ENCODE peak calls at places on chromosomes 5 and 9, in seven cellular contexts. Q is CD8-positive, alpha-beta memory T cell; L is activated CD8-positive, alpha-beta memory T cell treated with anti-CD3 and anti-CD28 coated beads for 24 hours; O is SW480; A is caudate nucleus; S is esophagus squamous epithelium; X is uterus. E is an unnamed sample.

GRCh38 chr5:139358064-139358463 is 16.4 kb downstream of the PAIP2 start:
- DNase-seq in X (no peak), Q (no peak), A (no peak), S (no peak), L (no peak), O (no peak), E (no peak)

GRCh38 chr9:97889941-97890557 is 32.3 kb downstream of the TRMO start:
- DNase-seq in X (no peak), Q (peak), L (peak), A (no peak), S (no peak), O (no peak), E (no peak)

GRCh38 chr9:122474561-122474960 is 3.2 kb downstream of the OR1J1 start:
- DNase-seq in S (no peak), X (no peak), Q (no peak), A (no peak), O (no peak), L (no peak), E (no peak)

GRCh38 chr9:114285166-114285867 is 37.6 kb upstream of the ORM1 start:
- DNase-seq in A (no peak), O (no peak), L (no peak), Q (peak), X (peak), S (no peak), E (no peak)

GRCh38 chr5:56126487-56127179 is 106.5 kb downstream of the ANKRD55 start:
- DNase-seq in X (no peak), A (no peak), Q (no peak), O (no peak), S (no peak), L (no peak), E (no peak)

GRCh38 chr9:13689925-13690324 is 410.4 kb upstream of the MPDZ start:
- DNase-seq in S (no peak), A (no peak), Q (no peak), O (no peak), X (no peak), L (no peak), E (no peak)

GRCh38 chr5:34008721-34009120 is 871 bp upstream of the AMACR start:
- DNase-seq in L (no peak), A (no peak), O (no peak), X (no peak), S (no peak), Q (no peak), E (no peak)

GRCh38 chr5:65925094-65925600 is 1.2 kb upstream of the ERBIN start:
- DNase-seq in A (peak), L (peak), Q (peak), S (peak), O (peak), X (peak), E (no peak)

GRCh38 chr5:10854526-10855277 is 93.7 kb upstream of the DAP start:
- DNase-seq in S (no peak), O (no peak), L (no peak), Q (no peak), X (no peak), A (no peak), E (no peak)

GRCh38 chr5:116371935-116372334 is 202.7 kb downstream of the SEMA6A start:
- DNase-seq in X (no peak), A (no peak), Q (no peak), L (no peak), S (no peak), O (no peak), E (no peak)

GRCh38 chr5:155092318-155092717 is 78.8 kb downstream of the KIF4B start:
- DNase-seq in A (no peak), O (no peak), X (no peak), L (no peak), S (no peak), Q (no peak), E (no peak)

GRCh38 chr9:126973651-126974529 is 59.3 kb downstream of the RALGPS1 start:
- DNase-seq in S (no peak), A (no peak), L (no peak), O (no peak), X (no peak), Q (no peak), E (no peak)

GRCh38 chr9:121734465-121734864 is 83.0 kb downstream of the DAB2IP start:
- DNase-seq in X (no peak), A (no peak), L (no peak), S (no peak), O (no peak), Q (no peak), E (no peak)

GRCh38 chr5:149210229-149210628 is 61.4 kb upstream of the AFAP1L1 start:
- DNase-seq in O (peak), L (no peak), Q (no peak), A (no peak), S (no peak), X (no peak), E (no peak)

GRCh38 chr5:94389515-94389899 is 228.9 kb downstream of the KIAA0825 start:
- DNase-seq in Q (no peak), S (no peak), O (no peak), X (no peak), A (no peak), L (no peak), E (no peak)

GRCh38 chr5:159805021-159805420 is 111.3 kb upstream of the ADRA1B start:
- DNase-seq in X (no peak), L (no peak), A (no peak), S (no peak), O (no peak), Q (no peak), E (no peak)

GRCh38 chr9:9614607-9615006 is 998.2 kb downstream of the PTPRD start:
- DNase-seq in L (no peak), S (no peak), Q (no peak), O (no peak), X (no peak), A (no peak), E (no peak)

GRCh38 chr5:114360816-114361723 is 800 bp upstream of the KCNN2 start:
- DNase-seq in S (no peak), A (peak), O (peak), X (peak), Q (no peak), L (no peak), E (no peak)

E was measured in Panc1.